ENCODE peak calls at places on chromosomes 11 and 22, in seven cellular contexts. One of them, this sample, is unnamed.

GRCh38 chr11:76802621-76803020 is 19.5 kb downstream of the TSKU start:
- DNase-seq in fibroblast of villous mesenchyme: no peak
- DNase-seq in NB4: no peak
- DNase-seq in T follicular helper cell: no peak
- DNase-seq in activated effector memory CD4-positive, alpha-beta T cell treated with anti-CD3 and anti-CD28 coated beads, Interleukin-2, amount 50 U/mL, for 16 hours: no peak
- DNase-seq in amniotic stem cell: no peak
- DNase-seq in astrocyte of the spinal cord: no peak
- DNase-seq in this sample: no peak

GRCh38 chr22:40485813-40486610 is 115.6 kb downstream of the SGSM3 start:
- DNase-seq in astrocyte of the spinal cord: peak
- DNase-seq in NB4: no peak
- DNase-seq in amniotic stem cell: no peak
- DNase-seq in fibroblast of villous mesenchyme: no peak
- DNase-seq in T follicular helper cell: no peak
- DNase-seq in activated effector memory CD4-positive, alpha-beta T cell treated with anti-CD3 and anti-CD28 coated beads, Interleukin-2, amount 50 U/mL, for 16 hours: no peak
- DNase-seq in this sample: no peak

GRCh38 chr22:19499236-19499879 is 19.6 kb downstream of the CDC45 start:
- DNase-seq in activated effector memory CD4-positive, alpha-beta T cell treated with anti-CD3 and anti-CD28 coated beads, Interleukin-2, amount 50 U/mL, for 16 hours: no peak
- DNase-seq in NB4: no peak
- DNase-seq in T follicular helper cell: no peak
- DNase-seq in amniotic stem cell: no peak
- DNase-seq in astrocyte of the spinal cord: no peak
- DNase-seq in fibroblast of villous mesenchyme: no peak
- DNase-seq in this sample: no peak

GRCh38 chr22:45456811-45457210 is 43.3 kb downstream of the RIBC2 start:
- DNase-seq in fibroblast of villous mesenchyme: no peak
- DNase-seq in activated effector memory CD4-positive, alpha-beta T cell treated with anti-CD3 and anti-CD28 coated beads, Interleukin-2, amount 50 U/mL, for 16 hours: no peak
- DNase-seq in NB4: no peak
- DNase-seq in astrocyte of the spinal cord: no peak
- DNase-seq in amniotic stem cell: no peak
- DNase-seq in T follicular helper cell: no peak
- DNase-seq in this sample: no peak

GRCh38 chr11:117814766-117815261 is 9.7 kb downstream of the FXYD2 start:
- DNase-seq in NB4: peak
- DNase-seq in amniotic stem cell: no peak
- DNase-seq in T follicular helper cell: peak
- DNase-seq in fibroblast of villous mesenchyme: no peak
- DNase-seq in activated effector memory CD4-positive, alpha-beta T cell treated with anti-CD3 and anti-CD28 coated beads, Interleukin-2, amount 50 U/mL, for 16 hours: peak
- DNase-seq in astrocyte of the spinal cord: peak
- DNase-seq in this sample: no peak

GRCh38 chr11:109424893-109425292 is 2.9 kb downstream of the C11orf87 start:
- DNase-seq in amniotic stem cell: no peak
- DNase-seq in T follicular helper cell: no peak
- DNase-seq in fibroblast of villous mesenchyme: no peak
- DNase-seq in activated effector memory CD4-positive, alpha-beta T cell treated with anti-CD3 and anti-CD28 coated beads, Interleukin-2, amount 50 U/mL, for 16 hours: no peak
- DNase-seq in NB4: peak
- DNase-seq in astrocyte of the spinal cord: no peak
- DNase-seq in this sample: no peak

GRCh38 chr22:39959640-39960447 is at the start of gene TMA7B:
- DNase-seq in T follicular helper cell: peak
- DNase-seq in NB4: peak
- DNase-seq in amniotic stem cell: no peak
- DNase-seq in astrocyte of the spinal cord: peak
- DNase-seq in activated effector memory CD4-positive, alpha-beta T cell treated with anti-CD3 and anti-CD28 coated beads, Interleukin-2, amount 50 U/mL, for 16 hours: peak
- DNase-seq in fibroblast of villous mesenchyme: peak
- DNase-seq in this sample: peak

GRCh38 chr11:18253778-18254338 is 5.4 kb upstream of the SAA2 start:
- DNase-seq in astrocyte of the spinal cord: no peak
- DNase-seq in activated effector memory CD4-positive, alpha-beta T cell treated with anti-CD3 and anti-CD28 coated beads, Interleukin-2, amount 50 U/mL, for 16 hours: no peak
- DNase-seq in amniotic stem cell: no peak
- DNase-seq in NB4: no peak
- DNase-seq in fibroblast of villous mesenchyme: no peak
- DNase-seq in T follicular helper cell: no peak
- DNase-seq in this sample: no peak

GRCh38 chr11:105156720-105157119 is 17.2 kb upstream of the CARD18 start:
- DNase-seq in amniotic stem cell: no peak
- DNase-seq in T follicular helper cell: no peak
- DNase-seq in fibroblast of villous mesenchyme: no peak
- DNase-seq in astrocyte of the spinal cord: no peak
- DNase-seq in NB4: no peak
- DNase-seq in activated effector memory CD4-positive, alpha-beta T cell treated with anti-CD3 and anti-CD28 coated beads, Interleukin-2, amount 50 U/mL, for 16 hours: no peak
- DNase-seq in this sample: no peak

GRCh38 chr11:116638463-116638862 is 134.3 kb downstream of the BUD13 start:
- DNase-seq in T follicular helper cell: no peak
- DNase-seq in astrocyte of the spinal cord: no peak
- DNase-seq in activated effector memory CD4-positive, alpha-beta T cell treated with anti-CD3 and anti-CD28 coated beads, Interleukin-2, amount 50 U/mL, for 16 hours: no peak
- DNase-seq in NB4: no peak
- DNase-seq in fibroblast of villous mesenchyme: no peak
- DNase-seq in amniotic stem cell: no peak
- DNase-seq in this sample: no peak

GRCh38 chr11:34899633-34900016 is 16.6 kb downstream of the APIP start:
- DNase-seq in fibroblast of villous mesenchyme: no peak
- DNase-seq in T follicular helper cell: no peak
- DNase-seq in NB4: peak
- DNase-seq in activated effector memory CD4-positive, alpha-beta T cell treated with anti-CD3 and anti-CD28 coated beads, Interleukin-2, amount 50 U/mL, for 16 hours: no peak
- DNase-seq in amniotic stem cell: no peak
- DNase-seq in astrocyte of the spinal cord: no peak
- DNase-seq in this sample: no peak

GRCh38 chr11:5922749-5923426 is 19.2 kb upstream of the OR56A3 start:
- DNase-seq in fibroblast of villous mesenchyme: no peak
- DNase-seq in NB4: peak
- DNase-seq in amniotic stem cell: no peak
- DNase-seq in T follicular helper cell: no peak
- DNase-seq in astrocyte of the spinal cord: no peak
- DNase-seq in activated effector memory CD4-positive, alpha-beta T cell treated with anti-CD3 and anti-CD28 coated beads, Interleukin-2, amount 50 U/mL, for 16 hours: peak
- DNase-seq in this sample: no peak

GRCh38 chr22:39234867-39235687 is 9.7 kb downstream of the PDGFB start:
- DNase-seq in amniotic stem cell: no peak
- DNase-seq in activated effector memory CD4-positive, alpha-beta T cell treated with anti-CD3 and anti-CD28 coated beads, Interleukin-2, amount 50 U/mL, for 16 hours: no peak
- DNase-seq in T follicular helper cell: no peak
- DNase-seq in NB4: no peak
- DNase-seq in fibroblast of villous mesenchyme: no peak
- DNase-seq in astrocyte of the spinal cord: no peak
- DNase-seq in this sample: no peak

GRCh38 chr11:69010361-69010891 is 2.6 kb downstream of the MRGPRF start:
- DNase-seq in T follicular helper cell: no peak
- DNase-seq in NB4: no peak
- DNase-seq in fibroblast of villous mesenchyme: no peak
- DNase-seq in activated effector memory CD4-positive, alpha-beta T cell treated with anti-CD3 and anti-CD28 coated beads, Interleukin-2, amount 50 U/mL, for 16 hours: no peak
- DNase-seq in amniotic stem cell: no peak
- DNase-seq in astrocyte of the spinal cord: no peak
- DNase-seq in this sample: peak

GRCh38 chr11:72553748-72554147 is 119.4 kb upstream of the CLPB start:
- DNase-seq in amniotic stem cell: no peak
- DNase-seq in fibroblast of villous mesenchyme: no peak
- DNase-seq in T follicular helper cell: no peak
- DNase-seq in activated effector memory CD4-positive, alpha-beta T cell treated with anti-CD3 and anti-CD28 coated beads, Interleukin-2, amount 50 U/mL, for 16 hours: no peak
- DNase-seq in astrocyte of the spinal cord: no peak
- DNase-seq in NB4: peak
- DNase-seq in this sample: no peak

GRCh38 chr22:29315286-29316195 is at the start of gene RASL10A:
- DNase-seq in NB4: peak
- DNase-seq in T follicular helper cell: no peak
- DNase-seq in amniotic stem cell: no peak
- DNase-seq in astrocyte of the spinal cord: no peak
- DNase-seq in fibroblast of villous mesenchyme: no peak
- DNase-seq in activated effector memory CD4-positive, alpha-beta T cell treated with anti-CD3 and anti-CD28 coated beads, Interleukin-2, amount 50 U/mL, for 16 hours: no peak
- DNase-seq in this sample: no peak

GRCh38 chr22:46038516-46039430 is 61.8 kb upstream of the WNT7B start:
- DNase-seq in NB4: no peak
- DNase-seq in amniotic stem cell: no peak
- DNase-seq in astrocyte of the spinal cord: no peak
- DNase-seq in T follicular helper cell: no peak
- DNase-seq in fibroblast of villous mesenchyme: no peak
- DNase-seq in activated effector memory CD4-positive, alpha-beta T cell treated with anti-CD3 and anti-CD28 coated beads, Interleukin-2, amount 50 U/mL, for 16 hours: peak
- DNase-seq in this sample: no peak

GRCh38 chr11:45754261-45754709 is 50.7 kb upstream of the SLC35C1 start:
- DNase-seq in NB4: no peak
- DNase-seq in fibroblast of villous mesenchyme: peak
- DNase-seq in activated effector memory CD4-positive, alpha-beta T cell treated with anti-CD3 and anti-CD28 coated beads, Interleukin-2, amount 50 U/mL, for 16 hours: no peak
- DNase-seq in astrocyte of the spinal cord: no peak
- DNase-seq in T follicular helper cell: no peak
- DNase-seq in amniotic stem cell: no peak
- DNase-seq in this sample: peak

GRCh38 chr11:7900686-7901085 is 30.4 kb downstream of the OR10A6 start:
- DNase-seq in activated effector memory CD4-positive, alpha-beta T cell treated with anti-CD3 and anti-CD28 coated beads, Interleukin-2, amount 50 U/mL, for 16 hours: no peak
- DNase-seq in astrocyte of the spinal cord: no peak
- DNase-seq in NB4: no peak
- DNase-seq in T follicular helper cell: no peak
- DNase-seq in amniotic stem cell: no peak
- DNase-seq in fibroblast of villous mesenchyme: no peak
- DNase-seq in this sample: no peak

GRCh38 chr11:106231591-106231990 is 154.1 kb downstream of the AASDHPPT start:
- DNase-seq in amniotic stem cell: no peak
- DNase-seq in activated effector memory CD4-positive, alpha-beta T cell treated with anti-CD3 and anti-CD28 coated beads, Interleukin-2, amount 50 U/mL, for 16 hours: no peak
- DNase-seq in fibroblast of villous mesenchyme: peak
- DNase-seq in astrocyte of the spinal cord: peak
- DNase-seq in T follicular helper cell: no peak
- DNase-seq in NB4: peak
- DNase-seq in this sample: peak

GRCh38 chr11:82701847-82702520 is 31.7 kb downstream of the FAM181B start:
- DNase-seq in T follicular helper cell: no peak
- DNase-seq in activated effector memory CD4-positive, alpha-beta T cell treated with anti-CD3 and anti-CD28 coated beads, Interleukin-2, amount 50 U/mL, for 16 hours: no peak
- DNase-seq in NB4: peak
- DNase-seq in astrocyte of the spinal cord: peak
- DNase-seq in fibroblast of villous mesenchyme: peak
- DNase-seq in amniotic stem cell: no peak
- DNase-seq in this sample: peak

This sample was measured in mesenchymal stem cell.